ENCODE peak calls at places on chromosome 9, in four cellular contexts. B, R, V and Z are unnamed samples.

GRCh38 chr9:131925677-131926076 is 154.0 kb downstream of the MED27 start:
- DNase-seq in B (no peak), R (no peak), V (no peak), Z (no peak)

GRCh38 chr9:12816656-12817101 is 41.9 kb downstream of the LURAP1L start:
- DNase-seq in B (no peak), R (peak; percentile 75), V (no peak), Z (no peak)

GRCh38 chr9:31347082-31347617 is 1037.3 kb upstream of the ACO1 start:
- DNase-seq in B (no peak), R (no peak), V (peak; percentile 51), Z (peak; percentile 83)

GRCh38 chr9:85321561-85321960 is 420.2 kb downstream of the AGTPBP1 start:
- DNase-seq in B (no peak), R (no peak), V (no peak), Z (no peak)

GRCh38 chr9:130707225-130707976 is 13.8 kb downstream of the EXOSC2 start:
- DNase-seq in B (no peak), R (peak; percentile 63), V (no peak), Z (peak; percentile 65)

GRCh38 chr9:79257215-79257614 is 314.6 kb upstream of the TLE4 start:
- DNase-seq in B (no peak), R (no peak), V (no peak), Z (no peak)

GRCh38 chr9:84742261-84742660 is 72.7 kb downstream of the NTRK2 start:
- DNase-seq in B (no peak), R (no peak), V (no peak), Z (no peak)

GRCh38 chr9:126791406-126792230 is 13.2 kb upstream of the ZBTB43 start:
- DNase-seq in B (no peak), R (peak; percentile 49), V (no peak), Z (no peak)

GRCh38 chr9:20650313-20650712 is 28.0 kb upstream of the MLLT3 start:
- DNase-seq in B (no peak), R (no peak), V (no peak), Z (no peak)

GRCh38 chr9:128107260-128107970 is 20.1 kb downstream of the PTGES2 start:
- DNase-seq in B (no peak), R (no peak), V (no peak), Z (no peak)

GRCh38 chr9:78351816-78352215 is 54.9 kb downstream of the PSAT1 start:
- DNase-seq in B (no peak), R (no peak), V (no peak), Z (no peak)

GRCh38 chr9:35287986-35288515 is 126.2 kb downstream of the UNC13B start:
- DNase-seq in B (no peak), R (no peak), V (no peak), Z (peak; percentile 29)

GRCh38 chr9:37531699-37532098 is 44.5 kb downstream of the FBXO10 start:
- DNase-seq in B (no peak), R (no peak), V (peak; percentile 79), Z (no peak)

GRCh38 chr9:97726716-97727115 is 29.6 kb upstream of the XPA start:
- DNase-seq in B (no peak), R (no peak), V (no peak), Z (no peak)

GRCh38 chr9:85522459-85523092 is 219.2 kb downstream of the AGTPBP1 start:
- DNase-seq in B (no peak), R (no peak), V (no peak), Z (peak; percentile 26)

GRCh38 chr9:133154097-133154989 is 9.4 kb downstream of the GBGT1 start:
- DNase-seq in B (peak; percentile 67), R (no peak), V (no peak), Z (no peak)

GRCh38 chr9:128808543-128808942 is 9.8 kb upstream of the ENDOG start:
- DNase-seq in B (no peak), R (no peak), V (no peak), Z (no peak)

GRCh38 chr9:114671605-114672004 is 10.4 kb downstream of the TEX48 start:
- DNase-seq in B (no peak), R (no peak), V (no peak), Z (no peak)

GRCh38 chr9:27430754-27431540 is 93.1 kb upstream of the IFNK start:
- DNase-seq in B (no peak), R (no peak), V (no peak), Z (no peak)

GRCh38 chr9:135198889-135199288 is 111.4 kb downstream of the OLFM1 start:
- DNase-seq in B (no peak), R (no peak), V (no peak), Z (no peak)

GRCh38 chr9:26722755-26723154 is 169.8 kb downstream of the CAAP1 start:
- DNase-seq in B (no peak), R (no peak), V (no peak), Z (no peak)

GRCh38 chr9:76912631-76913275 is 6.8 kb upstream of the PRUNE2 start:
- DNase-seq in B (peak; percentile 3), R (no peak), V (no peak), Z (no peak)

GRCh38 chr9:80410106-80410505 is 838.3 kb downstream of the TLE4 start:
- DNase-seq in B (no peak), R (no peak), V (no peak), Z (no peak)

GRCh38 chr9:34047864-34048729 is 590 bp downstream of the UBAP2 start:
- DNase-seq in B (peak; percentile 78), R (peak; percentile 29), V (no peak), Z (no peak)

GRCh38 chr9:128420060-128420650 is 502 bp upstream of the CERCAM start:
- DNase-seq in B (peak; percentile 89), R (peak; percentile 39), V (no peak), Z (peak; percentile 63)

GRCh38 chr9:134329886-134330285 is 3.6 kb downstream of the RXRA start:
- DNase-seq in B (no peak), R (no peak), V (no peak), Z (no peak)

GRCh38 chr9:91176426-91176825 is 185.3 kb downstream of the AUH start:
- DNase-seq in B (no peak), R (no peak), V (no peak), Z (no peak)

GRCh38 chr9:27019589-27019988 is 14.1 kb upstream of the LRRC19 start:
- DNase-seq in B (no peak), R (no peak), V (no peak), Z (no peak)

GRCh38 chr9:107268560-107268959 is 14.5 kb upstream of the RAD23B start:
- DNase-seq in B (no peak), R (no peak), V (no peak), Z (no peak)

GRCh38 chr9:81559741-81560140 is 129.6 kb downstream of the TLE1 start:
- DNase-seq in B (no peak), R (peak; percentile 63), V (no peak), Z (peak; percentile 46)

GRCh38 chr9:36746415-36746814 is 173.7 kb downstream of the MELK start:
- DNase-seq in B (no peak), R (no peak), V (no peak), Z (no peak)

GRCh38 chr9:94057918-94058317 is 26.3 kb upstream of the PTPDC1 start:
- DNase-seq in B (no peak), R (no peak), V (no peak), Z (no peak)

GRCh38 chr9:74534847-74535246 is 37.7 kb downstream of the RORB start:
- DNase-seq in B (no peak), R (no peak), V (no peak), Z (no peak)
- H4K20me1 ChIP-seq in B (no peaks in the 10 kb centered on the region), R (no peaks in the 10 kb centered on the region), V (no peaks in the 10 kb centered on the region), Z (no peaks in the 10 kb centered on the region)

GRCh38 chr9:92468206-92468605 is 14.1 kb downstream of the ASPN start:
- DNase-seq in B (no peak), R (no peak), V (no peak), Z (no peak)

GRCh38 chr9:92463387-92463786 is 18.9 kb downstream of the ASPN start:
- DNase-seq in B (no peak), R (no peak), V (no peak), Z (no peak)

GRCh38 chr9:92467041-92467440 is 15.3 kb downstream of the ASPN start:
- DNase-seq in B (no peak), R (no peak), V (no peak), Z (no peak)

GRCh38 chr9:92463989-92464388 is 18.3 kb downstream of the ASPN start:
- DNase-seq in B (no peak), R (no peak), V (no peak), Z (no peak)

DNA sequence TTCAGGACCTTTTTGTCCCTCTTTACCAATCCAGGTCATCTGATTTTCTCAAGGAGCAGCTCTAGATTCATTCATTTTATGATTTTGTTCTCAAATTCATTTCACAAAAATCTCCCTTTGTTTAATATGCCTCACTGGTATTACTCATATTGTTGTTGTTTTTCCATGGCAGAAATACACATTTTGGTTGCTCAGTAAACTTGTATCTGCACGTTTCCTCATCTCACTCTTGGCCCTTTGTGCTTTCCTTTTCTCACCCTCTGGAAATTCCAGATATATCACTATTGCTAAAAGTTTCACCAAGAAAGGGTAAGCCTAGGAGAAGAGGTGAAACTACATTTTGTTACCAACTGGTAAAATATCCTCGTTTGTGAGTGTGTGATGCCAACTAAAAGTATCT is 14.8 kb downstream of the ASPN start:
- DNase-seq in B (no peak), R (no peak), V (no peak), Z (no peak)
- TF ChIP-seq MYC in B (no peak), R (no peak), V (no peak), Z (no peak)

GRCh38 chr9:137199411-137200121 is 975 bp downstream of the TPRN start:
- DNase-seq in B (peak; percentile 7), R (no peak), V (no peak), Z (peak; percentile 12)

GRCh38 chr9:137201205-137201868 is 796 bp upstream of the TPRN start:
- DNase-seq in B (no peak), R (no peak), V (no peak), Z (no peak)

GRCh38 chr9:137200311-137201204 is at the start of gene TPRN:
- DNase-seq in B (peak; percentile 100), R (peak; percentile 99), V (peak; percentile 95), Z (peak; percentile 98)

GRCh38 chr9:137198051-137198747 is 2.3 kb downstream of the TPRN start:
- DNase-seq in B (no peak), R (no peak), V (no peak), Z (no peak)

GRCh38 chr9:137198748-137199276 is 1.7 kb downstream of the TPRN start:
- DNase-seq in B (no peak), R (no peak), V (no peak), Z (no peak)
- H4K20me1 ChIP-seq in B (peaks cover 5% of the 10 kb centered on the region), R (no peaks in the 10 kb centered on the region), V (no peaks in the 10 kb centered on the region), Z (no peaks in the 10 kb centered on the region)

DNA sequence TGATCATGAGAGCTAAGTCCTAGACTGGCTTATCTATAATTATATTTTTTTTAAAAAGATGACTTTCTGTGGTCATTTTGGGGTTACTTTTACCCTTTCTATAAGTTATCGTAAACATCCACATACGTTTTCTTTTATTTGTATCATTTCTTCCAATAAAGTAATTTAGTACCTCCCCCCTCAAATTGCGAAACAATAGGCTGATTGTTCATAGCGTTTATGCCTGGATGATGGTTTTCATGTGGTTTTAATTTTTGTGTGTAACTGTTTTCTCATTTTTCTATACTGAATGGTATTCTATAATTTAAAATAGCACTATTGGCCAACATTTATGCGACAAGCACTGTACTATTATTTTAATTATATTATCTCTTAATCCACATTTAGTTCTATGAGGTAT is 44.5 kb downstream of the SMC5 start:
- DNase-seq in B (no peak), R (no peak), V (no peak), Z (no peak)
- TF ChIP-seq MYC in B (no peak), R (no peak), V (no peak), Z (no peak)

GRCh38 chr9:912776-913175 is 63.7 kb upstream of the DMRT3 start:
- DNase-seq in B (no peak), R (no peak), V (no peak), Z (no peak)

GRCh38 chr9:911003-911402 is 65.5 kb upstream of the DMRT3 start:
- DNase-seq in B (no peak), R (peak; percentile 9), V (no peak), Z (no peak)

GRCh38 chr9:903886-904285 is 62.4 kb downstream of the DMRT1 start:
- DNase-seq in B (no peak), R (no peak), V (no peak), Z (no peak)

GRCh38 chr9:908806-909205 is 67.3 kb downstream of the DMRT1 start:
- DNase-seq in B (no peak), R (no peak), V (no peak), Z (no peak)
- H4K20me1 ChIP-seq in B (no peaks in the 10 kb centered on the region), R (no peaks in the 10 kb centered on the region), V (no peaks in the 10 kb centered on the region), Z (no peaks in the 10 kb centered on the region)